ENCODE peak calls at places on chromosomes 16 and 17, in eight cellular contexts. One of them, this sample, is unnamed.
A peak's percentile ranks its signal among the peaks of the same experiment; 100 is the strongest.

GRCh38 chr16:76639685-76640289 is 362.6 kb downstream of the CNTNAP4 start:
- DNase-seq in Kasumi-1: peak; percentile 7
- DNase-seq in effector CD8-positive, alpha-beta T cell: no peak
- DNase-seq in prostate gland: no peak
- DNase-seq in fibroblast of gingiva: no peak
- DNase-seq in lower lobe of right lung: no peak
- DNase-seq in dermis blood vessel endothelial cell: no peak
- DNase-seq in cardiac muscle cell: peak; percentile 44
- DNase-seq in this sample: no peak

GRCh38 chr17:38676706-38677504 is 2.1 kb upstream of the EPOP start:
- DNase-seq in Kasumi-1: peak; percentile 84
- DNase-seq in effector CD8-positive, alpha-beta T cell: peak; percentile 59
- DNase-seq in prostate gland: peak; percentile 75
- DNase-seq in fibroblast of gingiva: peak; percentile 72
- DNase-seq in lower lobe of right lung: peak; percentile 87
- DNase-seq in dermis blood vessel endothelial cell: peak; percentile 93
- DNase-seq in cardiac muscle cell: peak; percentile 86
- DNase-seq in this sample: peak; percentile 91

GRCh38 chr16:28090646-28091377 is 27.3 kb upstream of the GSG1L start:
- DNase-seq in Kasumi-1: no peak
- DNase-seq in effector CD8-positive, alpha-beta T cell: no peak
- DNase-seq in prostate gland: no peak
- DNase-seq in fibroblast of gingiva: no peak
- DNase-seq in lower lobe of right lung: no peak
- DNase-seq in dermis blood vessel endothelial cell: peak; percentile 17
- DNase-seq in cardiac muscle cell: no peak
- DNase-seq in this sample: peak; percentile 49

GRCh38 chr16:64983983-64984382 is 137.9 kb downstream of the CDH11 start:
- DNase-seq in Kasumi-1: peak; percentile 15
- DNase-seq in effector CD8-positive, alpha-beta T cell: no peak
- DNase-seq in prostate gland: no peak
- DNase-seq in fibroblast of gingiva: peak; percentile 59
- DNase-seq in lower lobe of right lung: no peak
- DNase-seq in dermis blood vessel endothelial cell: peak; percentile 11
- DNase-seq in cardiac muscle cell: peak; percentile 86
- DNase-seq in this sample: no peak

GRCh38 chr17:76539631-76540271 is at the start of gene PRCD:
- DNase-seq in Kasumi-1: no peak
- DNase-seq in effector CD8-positive, alpha-beta T cell: no peak
- DNase-seq in prostate gland: no peak
- DNase-seq in fibroblast of gingiva: no peak
- DNase-seq in lower lobe of right lung: peak; percentile 43
- DNase-seq in dermis blood vessel endothelial cell: no peak
- DNase-seq in cardiac muscle cell: no peak
- DNase-seq in this sample: peak; percentile 74

GRCh38 chr17:17672453-17673368 is 8.5 kb upstream of the RAI1 start:
- DNase-seq in Kasumi-1: peak; percentile 71
- DNase-seq in effector CD8-positive, alpha-beta T cell: no peak
- DNase-seq in prostate gland: no peak
- DNase-seq in fibroblast of gingiva: no peak
- DNase-seq in lower lobe of right lung: no peak
- DNase-seq in dermis blood vessel endothelial cell: no peak
- DNase-seq in cardiac muscle cell: no peak
- DNase-seq in this sample: no peak

GRCh38 chr17:55264273-55264639 is 504 bp upstream of the HLF start:
- DNase-seq in Kasumi-1: no peak
- DNase-seq in effector CD8-positive, alpha-beta T cell: no peak
- DNase-seq in prostate gland: no peak
- DNase-seq in fibroblast of gingiva: no peak
- DNase-seq in lower lobe of right lung: no peak
- DNase-seq in dermis blood vessel endothelial cell: no peak
- DNase-seq in cardiac muscle cell: no peak
- DNase-seq in this sample: peak; percentile 54

GRCh38 chr17:43368740-43369506 is 29.9 kb upstream of the ARL4D start:
- DNase-seq in Kasumi-1: peak; percentile 91
- DNase-seq in effector CD8-positive, alpha-beta T cell: peak; percentile 38
- DNase-seq in prostate gland: peak; percentile 76
- DNase-seq in fibroblast of gingiva: peak; percentile 83
- DNase-seq in lower lobe of right lung: peak; percentile 90
- DNase-seq in dermis blood vessel endothelial cell: peak; percentile 87
- DNase-seq in cardiac muscle cell: peak; percentile 91
- DNase-seq in this sample: peak; percentile 93

GRCh38 chr17:63697341-63698286 is 2.3 kb downstream of the LIMD2 start:
- DNase-seq in Kasumi-1: peak; percentile 94
- DNase-seq in effector CD8-positive, alpha-beta T cell: peak; percentile 79
- DNase-seq in prostate gland: no peak
- DNase-seq in fibroblast of gingiva: no peak
- DNase-seq in lower lobe of right lung: peak; percentile 84
- DNase-seq in dermis blood vessel endothelial cell: peak; percentile 75
- DNase-seq in cardiac muscle cell: peak; percentile 40
- DNase-seq in this sample: peak; percentile 96

GRCh38 chr16:85181091-85181738 is 68.9 kb upstream of the CIBAR2 start:
- DNase-seq in Kasumi-1: no peak
- DNase-seq in effector CD8-positive, alpha-beta T cell: no peak
- DNase-seq in prostate gland: no peak
- DNase-seq in fibroblast of gingiva: no peak
- DNase-seq in lower lobe of right lung: peak; percentile 39
- DNase-seq in dermis blood vessel endothelial cell: no peak
- DNase-seq in cardiac muscle cell: no peak
- DNase-seq in this sample: no peak

GRCh38 chr17:5413682-5414081 is 5.8 kb downstream of the NUP88 start:
- DNase-seq in Kasumi-1: no peak
- DNase-seq in effector CD8-positive, alpha-beta T cell: no peak
- DNase-seq in prostate gland: no peak
- DNase-seq in fibroblast of gingiva: peak; percentile 83
- DNase-seq in lower lobe of right lung: no peak
- DNase-seq in dermis blood vessel endothelial cell: peak; percentile 75
- DNase-seq in cardiac muscle cell: peak; percentile 87
- DNase-seq in this sample: no peak

GRCh38 chr17:49991409-49991808 is 3.6 kb downstream of the DLX3 start:
- DNase-seq in Kasumi-1: no peak
- DNase-seq in effector CD8-positive, alpha-beta T cell: no peak
- DNase-seq in prostate gland: no peak
- DNase-seq in fibroblast of gingiva: no peak
- DNase-seq in lower lobe of right lung: no peak
- DNase-seq in dermis blood vessel endothelial cell: no peak
- DNase-seq in cardiac muscle cell: no peak
- DNase-seq in this sample: no peak

GRCh38 chr16:83838151-83838550 is 30.4 kb downstream of the HSBP1 start:
- DNase-seq in Kasumi-1: no peak
- DNase-seq in effector CD8-positive, alpha-beta T cell: no peak
- DNase-seq in prostate gland: no peak
- DNase-seq in fibroblast of gingiva: no peak
- DNase-seq in lower lobe of right lung: no peak
- DNase-seq in dermis blood vessel endothelial cell: no peak
- DNase-seq in cardiac muscle cell: no peak
- DNase-seq in this sample: no peak

GRCh38 chr16:76577003-76577402 is 299.8 kb downstream of the CNTNAP4 start:
- DNase-seq in Kasumi-1: no peak
- DNase-seq in effector CD8-positive, alpha-beta T cell: no peak
- DNase-seq in prostate gland: no peak
- DNase-seq in fibroblast of gingiva: no peak
- DNase-seq in lower lobe of right lung: no peak
- DNase-seq in dermis blood vessel endothelial cell: no peak
- DNase-seq in cardiac muscle cell: no peak
- DNase-seq in this sample: no peak

GRCh38 chr17:14318109-14318905 is 17.4 kb downstream of the HS3ST3B1 start:
- DNase-seq in Kasumi-1: no peak
- DNase-seq in effector CD8-positive, alpha-beta T cell: no peak
- DNase-seq in prostate gland: no peak
- DNase-seq in fibroblast of gingiva: no peak
- DNase-seq in lower lobe of right lung: no peak
- DNase-seq in dermis blood vessel endothelial cell: no peak
- DNase-seq in cardiac muscle cell: no peak
- DNase-seq in this sample: no peak

GRCh38 chr16:50762241-50762640 is 20.4 kb downstream of the CYLD start:
- DNase-seq in Kasumi-1: no peak
- DNase-seq in effector CD8-positive, alpha-beta T cell: no peak
- DNase-seq in prostate gland: no peak
- DNase-seq in fibroblast of gingiva: no peak
- DNase-seq in lower lobe of right lung: no peak
- DNase-seq in dermis blood vessel endothelial cell: peak; percentile 52
- DNase-seq in cardiac muscle cell: no peak
- DNase-seq in this sample: no peak

GRCh38 chr16:48105456-48105855 is 50.3 kb downstream of the ABCC12 start:
- DNase-seq in Kasumi-1: no peak
- DNase-seq in effector CD8-positive, alpha-beta T cell: no peak
- DNase-seq in prostate gland: no peak
- DNase-seq in fibroblast of gingiva: no peak
- DNase-seq in lower lobe of right lung: no peak
- DNase-seq in dermis blood vessel endothelial cell: no peak
- DNase-seq in cardiac muscle cell: no peak
- DNase-seq in this sample: no peak

GRCh38 chr17:28957992-28958355 is 6.7 kb upstream of the PHF12 start:
- DNase-seq in Kasumi-1: no peak
- DNase-seq in effector CD8-positive, alpha-beta T cell: no peak
- DNase-seq in prostate gland: no peak
- DNase-seq in fibroblast of gingiva: no peak
- DNase-seq in lower lobe of right lung: no peak
- DNase-seq in dermis blood vessel endothelial cell: no peak
- DNase-seq in cardiac muscle cell: no peak
- DNase-seq in this sample: no peak

GRCh38 chr17:44354582-44355309 is 8.9 kb downstream of the FAM171A2 start:
- DNase-seq in Kasumi-1: peak; percentile 14
- DNase-seq in effector CD8-positive, alpha-beta T cell: peak; percentile 56
- DNase-seq in prostate gland: no peak
- DNase-seq in fibroblast of gingiva: no peak
- DNase-seq in lower lobe of right lung: no peak
- DNase-seq in dermis blood vessel endothelial cell: no peak
- DNase-seq in cardiac muscle cell: peak; percentile 37
- DNase-seq in this sample: peak; percentile 90

GRCh38 chr16:12500771-12501170 is 302.9 kb downstream of the CPPED1 start:
- DNase-seq in Kasumi-1: no peak
- DNase-seq in effector CD8-positive, alpha-beta T cell: no peak
- DNase-seq in prostate gland: no peak
- DNase-seq in fibroblast of gingiva: no peak
- DNase-seq in lower lobe of right lung: peak; percentile 71
- DNase-seq in dermis blood vessel endothelial cell: no peak
- DNase-seq in cardiac muscle cell: no peak
- DNase-seq in this sample: no peak

GRCh38 chr16:6068063-6068462 is 970.5 kb upstream of the EEF2KMT start:
- DNase-seq in Kasumi-1: no peak
- DNase-seq in effector CD8-positive, alpha-beta T cell: no peak
- DNase-seq in prostate gland: no peak
- DNase-seq in fibroblast of gingiva: no peak
- DNase-seq in lower lobe of right lung: no peak
- DNase-seq in dermis blood vessel endothelial cell: no peak
- DNase-seq in cardiac muscle cell: no peak
- DNase-seq in this sample: no peak

GRCh38 chr16:54284319-54284930 is 2.2 kb downstream of the IRX3 start:
- DNase-seq in Kasumi-1: no peak
- DNase-seq in effector CD8-positive, alpha-beta T cell: no peak
- DNase-seq in prostate gland: peak; percentile 30
- DNase-seq in fibroblast of gingiva: no peak
- DNase-seq in lower lobe of right lung: no peak
- DNase-seq in dermis blood vessel endothelial cell: peak; percentile 9
- DNase-seq in cardiac muscle cell: no peak
- DNase-seq in this sample: no peak

GRCh38 chr16:11757671-11758545 is 15.3 kb upstream of the TXNDC11 start:
- DNase-seq in Kasumi-1: no peak
- DNase-seq in effector CD8-positive, alpha-beta T cell: no peak
- DNase-seq in prostate gland: peak; percentile 49
- DNase-seq in fibroblast of gingiva: peak; percentile 20
- DNase-seq in lower lobe of right lung: no peak
- DNase-seq in dermis blood vessel endothelial cell: peak; percentile 65
- DNase-seq in cardiac muscle cell: peak; percentile 77
- DNase-seq in this sample: no peak

This sample was measured in spleen.